ENCODE peak calls at places on chromosomes 4 and X, in ten cellular contexts. B is stimulated activated CD4-positive, alpha-beta T cell treated with anti-CD3 and anti-CD28 coated beads, Interleukin-1b, Interleukin-23, amount 100 ng/mL, for 24 hours; S is NCI-H1694 treated with DMSO at 0.1 percent for 48 hours; Y is tibial artery; G is M059J; L is fibroblast of the conjunctiva; U is NCI-H345; O is activated T-cell treated with anti-CD3 and anti-CD28 coated beads for 1 hour; C is adrenal gland; E is HuH-7. I is an unnamed sample.

GRCh38 chr4:130901321-130901720 is 1805.4 kb downstream of the C4orf33 start:
- DNase-seq in B (no peak), S (no peak), Y (no peak), G (no peak), L (no peak), U (no peak), O (no peak), C (no peak), E (no peak), I (no peak)

GRCh38 chr4:120785202-120785601 is 137.3 kb downstream of the PRDM5 start:
- DNase-seq in B (no peak), S (no peak), Y (no peak), G (no peak), L (no peak), U (no peak), O (no peak), C (no peak), E (no peak), I (no peak)

GRCh38 chr4:110508827-110509446 is 33.0 kb downstream of the ENPEP start:
- DNase-seq in B (no peak), S (no peak), Y (no peak), G (peak), L (no peak), U (no peak), O (no peak), C (no peak), E (no peak), I (peak)

GRCh38 chr4:1310796-1311715 is 21.4 kb downstream of the MAEA start:
- DNase-seq in B (no peak), S (no peak), Y (no peak), G (no peak), L (no peak), U (no peak), O (no peak), C (no peak), E (no peak), I (peak)

GRCh38 chr4:118765399-118765798 is 70.5 kb downstream of the SEC24D start:
- DNase-seq in B (no peak), S (no peak), Y (no peak), G (peak), L (peak), U (no peak), O (no peak), C (no peak), E (no peak), I (no peak)

GRCh38 chrX:55996649-55997048 is 235.5 kb upstream of the KLF8 start:
- DNase-seq in B (no peak), S (no peak), Y (no peak), G (no peak), L (no peak), U (no peak), O (no peak), C (no peak), E (no peak), I (no peak)

GRCh38 chr4:177444911-177445736 is 2.9 kb upstream of the AGA start:
- DNase-seq in B (no peak), S (no peak), Y (no peak), G (no peak), L (no peak), U (no peak), O (no peak), C (no peak), E (peak), I (no peak)

GRCh38 chr4:6776920-6777635 is 5.4 kb upstream of the KIAA0232 start:
- DNase-seq in B (no peak), S (no peak), Y (peak), G (no peak), L (no peak), U (no peak), O (no peak), C (no peak), E (no peak), I (no peak)

GRCh38 chr4:3824521-3825270 is 58.5 kb downstream of the ADRA2C start:
- DNase-seq in B (no peak), S (no peak), Y (no peak), G (no peak), L (no peak), U (no peak), O (no peak), C (no peak), E (no peak), I (no peak)

GRCh38 chr4:22688236-22688635 is 4.5 kb upstream of the GBA3 start:
- DNase-seq in B (no peak), S (no peak), Y (no peak), G (peak), L (no peak), U (no peak), O (no peak), C (no peak), E (no peak), I (no peak)

GRCh38 chrX:12241026-12241425 is 102.8 kb downstream of the FRMPD4 start:
- DNase-seq in B (no peak), S (no peak), Y (no peak), G (peak), L (no peak), U (no peak), O (no peak), C (no peak), E (no peak), I (no peak)